ENCODE peak calls at places on chromosomes 11 and 22, in seven cellular contexts. I is neural crest cell; W is activated naive CD4-positive, alpha-beta T cell treated with anti-CD3 and anti-CD28 coated beads, Interleukin-2, amount 50 U/mL, for 16 hours; K is NCI-H2171; V is cardiac fibroblast; Z is stimulated activated CD4-positive, alpha-beta T cell treated with anti-CD3 and anti-CD28 coated beads, Interleukin-15, amount 100 ng/mL, for 1 hour; L is activated CD8-positive, alpha-beta memory T cell treated with anti-CD3 and anti-CD28 coated beads, Interleukin-2, amount 50 U/mL, for 48 hours. U is an unnamed sample.

GRCh38 chr11:94948070-94948617 is 25.2 kb downstream of the CWC15 start:
- DNase-seq in L (no peak), Z (no peak), W (no peak), I (no peak), V (peak), K (no peak), U (no peak)

GRCh38 chr22:36884314-36885158 is 23.7 kb downstream of the NCF4 start:
- DNase-seq in W (no peak), L (no peak), K (no peak), V (peak), Z (no peak), I (no peak), U (no peak)

GRCh38 chr22:37186997-37187522 is 987 bp downstream of the C1QTNF6 start:
- DNase-seq in I (no peak), W (no peak), Z (no peak), V (peak), L (no peak), K (no peak), U (no peak)

GRCh38 chr11:86592659-86593451 is 79.6 kb downstream of the ME3 start:
- DNase-seq in W (peak), L (peak), Z (peak), V (peak), I (no peak), K (peak), U (peak)

GRCh38 chr11:19844806-19845205 is 132.2 kb downstream of the NAV2 start:
- DNase-seq in W (no peak), I (no peak), V (no peak), Z (no peak), K (no peak), L (no peak), U (no peak)

GRCh38 chr11:116649268-116649667 is 123.5 kb downstream of the BUD13 start:
- DNase-seq in Z (no peak), L (peak), K (no peak), I (no peak), V (no peak), W (no peak), U (no peak)

GRCh38 chr22:36797988-36798670 is 18.7 kb downstream of the PVALB start:
- DNase-seq in Z (no peak), W (no peak), V (no peak), I (peak), K (no peak), L (no peak), U (no peak)

GRCh38 chr22:26479043-26479791 is 4.4 kb downstream of the HPS4 start:
- DNase-seq in I (no peak), V (no peak), L (no peak), Z (no peak), K (peak), W (no peak), U (no peak)

GRCh38 chr22:42990131-42990838 is 24.7 kb downstream of the PACSIN2 start:
- DNase-seq in L (no peak), W (no peak), V (peak), I (no peak), K (no peak), Z (no peak), U (no peak)

GRCh38 chr22:32761251-32761903 is 40.1 kb upstream of the TIMP3 start:
- DNase-seq in W (no peak), I (no peak), V (no peak), K (no peak), Z (no peak), L (no peak), U (no peak)

GRCh38 chr11:58562375-58562800 is 13.3 kb downstream of the LPXN start:
- DNase-seq in V (no peak), Z (no peak), I (no peak), W (no peak), L (no peak), K (no peak), U (no peak)

GRCh38 chr11:5285703-5286102 is 16.0 kb upstream of the HBE1 start:
- DNase-seq in K (no peak), I (no peak), V (no peak), L (no peak), Z (no peak), W (no peak), U (no peak)

GRCh38 chr11:78259777-78260470 is 71.2 kb downstream of the USP35 start:
- DNase-seq in L (no peak), I (no peak), K (no peak), Z (no peak), W (no peak), V (no peak), U (no peak)

GRCh38 chr11:115418081-115418480 is 86.1 kb downstream of the CADM1 start:
- DNase-seq in V (no peak), W (no peak), Z (no peak), I (no peak), K (no peak), L (no peak), U (no peak)

GRCh38 chr11:15801126-15801525 is 555.2 kb downstream of the SOX6 start:
- DNase-seq in L (no peak), K (no peak), W (no peak), Z (no peak), V (no peak), I (no peak), U (no peak)

GRCh38 chr11:116073854-116074837 is 569.9 kb upstream of the CADM1 start:
- DNase-seq in V (no peak), K (no peak), W (no peak), L (no peak), Z (no peak), I (peak), U (no peak)

GRCh38 chr11:115409691-115410220 is 94.5 kb downstream of the CADM1 start:
- DNase-seq in V (no peak), L (no peak), W (no peak), I (no peak), K (peak), Z (no peak), U (no peak)

GRCh38 chr22:47188337-47189055 is 426.0 kb downstream of the TBC1D22A start:
- DNase-seq in K (no peak), W (peak), L (no peak), V (no peak), I (no peak), Z (no peak), U (no peak)

GRCh38 chr11:59794417-59794816 is 16.2 kb downstream of the MRPL16 start:
- DNase-seq in V (no peak), L (no peak), K (no peak), I (no peak), Z (no peak), W (no peak), U (no peak)

GRCh38 chr11:70885721-70886305 is 366.6 kb downstream of the SHANK2 start:
- DNase-seq in K (no peak), I (no peak), L (no peak), W (no peak), Z (no peak), V (peak), U (no peak)

U was measured in stimulated activated CD8-positive, alpha-beta memory T cell treated with anti-CD3 and anti-CD28 coated beads, Interleukin-7, amount 100 ng/mL, for 1 hour.